ENCODE peak calls at places on chromosomes 6 and 20, in four cellular contexts. One of them, this sample, is unnamed.

GRCh38 chr20:15220778-15221565 is 883.6 kb upstream of the FLRT3 start:
- DNase-seq in dermis microvascular lymphatic vessel endothelial cell: peak
- DNase-seq in BJ: no peak
- DNase-seq in adipocyte: no peak
- DNase-seq in this sample: peak

GRCh38 chr20:38162878-38163875 is 1.9 kb downstream of the TGM2 start:
- DNase-seq in dermis microvascular lymphatic vessel endothelial cell: no peak
- DNase-seq in BJ: no peak
- DNase-seq in adipocyte: no peak
- DNase-seq in this sample: no peak

GRCh38 chr6:52352239-52353008 is 9.5 kb upstream of the PAQR8 start:
- DNase-seq in adipocyte: peak
- DNase-seq in dermis microvascular lymphatic vessel endothelial cell: peak
- DNase-seq in BJ: peak
- DNase-seq in this sample: peak

GRCh38 chr20:23270427-23270911 is 80.1 kb upstream of the NXT1 start:
- DNase-seq in dermis microvascular lymphatic vessel endothelial cell: peak
- DNase-seq in BJ: no peak
- DNase-seq in adipocyte: no peak
- DNase-seq in this sample: peak

GRCh38 chr20:24705486-24705885 is 236.1 kb downstream of the SYNDIG1 start:
- DNase-seq in dermis microvascular lymphatic vessel endothelial cell: no peak
- DNase-seq in BJ: no peak
- DNase-seq in adipocyte: peak
- DNase-seq in this sample: no peak

GRCh38 chr6:46010771-46011170 is 4.9 kb downstream of the CLIC5 start:
- DNase-seq in BJ: no peak
- DNase-seq in dermis microvascular lymphatic vessel endothelial cell: no peak
- DNase-seq in adipocyte: no peak
- DNase-seq in this sample: no peak

GRCh38 chr20:18001131-18001921 is 32.5 kb downstream of the MGME1 start:
- DNase-seq in dermis microvascular lymphatic vessel endothelial cell: peak
- DNase-seq in BJ: peak
- DNase-seq in adipocyte: peak
- DNase-seq in this sample: no peak

GRCh38 chr20:64145458-64146300 is 18.6 kb upstream of the MYT1 start:
- DNase-seq in adipocyte: no peak
- DNase-seq in BJ: no peak
- DNase-seq in dermis microvascular lymphatic vessel endothelial cell: no peak
- DNase-seq in this sample: no peak

GRCh38 chr6:15349379-15349778 is 103.5 kb downstream of the JARID2 start:
- DNase-seq in dermis microvascular lymphatic vessel endothelial cell: no peak
- DNase-seq in adipocyte: no peak
- DNase-seq in BJ: no peak
- DNase-seq in this sample: no peak

GRCh38 chr6:135608031-135608430 is 110.5 kb upstream of the AHI1 start:
- DNase-seq in BJ: no peak
- DNase-seq in adipocyte: no peak
- DNase-seq in dermis microvascular lymphatic vessel endothelial cell: no peak
- DNase-seq in this sample: no peak

GRCh38 chr20:45098096-45098773 is 2.7 kb downstream of the KCNS1 start:
- DNase-seq in BJ: no peak
- DNase-seq in dermis microvascular lymphatic vessel endothelial cell: peak
- DNase-seq in adipocyte: peak
- DNase-seq in this sample: no peak

GRCh38 chr6:26520088-26520839 is 17.9 kb upstream of the HMGN4 start:
- DNase-seq in dermis microvascular lymphatic vessel endothelial cell: no peak
- DNase-seq in BJ: no peak
- DNase-seq in adipocyte: peak
- DNase-seq in this sample: no peak

GRCh38 chr6:166026586-166027126 is 141.0 kb downstream of the TBXT start:
- DNase-seq in dermis microvascular lymphatic vessel endothelial cell: no peak
- DNase-seq in BJ: no peak
- DNase-seq in adipocyte: no peak
- DNase-seq in this sample: no peak

GRCh38 chr20:17650816-17651760 is 31.0 kb downstream of the RRBP1 start:
- DNase-seq in BJ: no peak
- DNase-seq in dermis microvascular lymphatic vessel endothelial cell: no peak
- DNase-seq in adipocyte: peak
- DNase-seq in this sample: no peak